ENCODE peak calls at places on chromosomes 12 and 14, in five cellular contexts. G is SW 1271; I is upper lobe of right lung; V is central memory CD4-positive, alpha-beta T cell; N is mesothelial cell of epicardium. F is an unnamed sample.

GRCh38 chr12:44876554-44877275 is 600 bp upstream of the NELL2 start:
- DNase-seq in N (peak; percentile 51), I (peak; percentile 65), G (no peak), V (peak; percentile 30), F (no peak)

GRCh38 chr12:130981947-130982346 is 28.2 kb downstream of the ADGRD1 start:
- DNase-seq in V (no peak), G (no peak), I (no peak), N (no peak), F (no peak)

GRCh38 chr14:98244966-98245569 is 1026.9 kb downstream of the BCL11B start:
- DNase-seq in V (no peak), I (no peak), N (no peak), G (no peak), F (no peak)

GRCh38 chr14:104213301-104214034 is 75.1 kb downstream of the KIF26A start:
- DNase-seq in N (no peak), V (no peak), G (no peak), I (no peak), F (no peak)

GRCh38 chr12:79927772-79928474 is 7.0 kb downstream of the PPP1R12A start:
- DNase-seq in I (no peak), G (no peak), N (no peak), V (peak; percentile 62), F (no peak)

GRCh38 chr12:68932123-68932700 is 759 bp downstream of the CPM start:
- DNase-seq in G (no peak), I (no peak), N (no peak), V (peak; percentile 6), F (no peak)

GRCh38 chr14:49962616-49963015 is 69.7 kb downstream of the ARF6 start:
- DNase-seq in V (no peak), G (no peak), N (no peak), I (peak; percentile 71), F (peak; percentile 75)

GRCh38 chr12:128178971-128179370 is 88.0 kb upstream of the TMEM132C start:
- DNase-seq in N (no peak), V (no peak), I (no peak), G (no peak), F (no peak)

GRCh38 chr12:104288635-104289258 is 14.8 kb upstream of the EID3 start:
- DNase-seq in N (no peak), V (peak; percentile 85), G (peak; percentile 87), I (peak; percentile 91), F (peak; percentile 77)

GRCh38 chr14:55581011-55581806 is 1.2 kb downstream of the KTN1 start:
- DNase-seq in N (no peak), I (peak; percentile 69), V (peak; percentile 46), G (peak; percentile 41), F (peak; percentile 22)

GRCh38 chr14:72457641-72458040 is 436.3 kb downstream of the DPF3 start:
- DNase-seq in N (no peak), G (no peak), I (no peak), V (no peak), F (no peak)

GRCh38 chr12:129083121-129083520 is 229.8 kb downstream of the GLT1D1 start:
- DNase-seq in N (no peak), V (no peak), G (no peak), I (no peak), F (no peak)

F was measured in prostate gland.